ENCODE peak calls at places on chromosomes 3 and 15, in five cellular contexts. One of them, this sample, is unnamed.

GRCh38 chr15:83919319-83919830 is 265.5 kb downstream of the ADAMTSL3 start:
- DNase-seq in H54: no peak
- DNase-seq in activated naive CD8-positive, alpha-beta T cell treated with anti-CD3 and anti-CD28 coated beads for 36 hours: peak
- DNase-seq in pancreas: no peak
- DNase-seq in occipital lobe: no peak
- DNase-seq in this sample: no peak

GRCh38 chr3:126258670-126259069 is 78.3 kb upstream of the ALDH1L1 start:
- DNase-seq in pancreas: no peak
- DNase-seq in activated naive CD8-positive, alpha-beta T cell treated with anti-CD3 and anti-CD28 coated beads for 36 hours: no peak
- DNase-seq in occipital lobe: no peak
- DNase-seq in H54: peak
- DNase-seq in this sample: no peak

GRCh38 chr15:65006876-65007275 is 17.2 kb upstream of the SPG21 start:
- DNase-seq in occipital lobe: no peak
- DNase-seq in pancreas: no peak
- DNase-seq in H54: no peak
- DNase-seq in activated naive CD8-positive, alpha-beta T cell treated with anti-CD3 and anti-CD28 coated beads for 36 hours: no peak
- DNase-seq in this sample: no peak

GRCh38 chr3:23601020-23601822 is 204.5 kb upstream of the UBE2E1 start:
- DNase-seq in pancreas: no peak
- DNase-seq in H54: no peak
- DNase-seq in activated naive CD8-positive, alpha-beta T cell treated with anti-CD3 and anti-CD28 coated beads for 36 hours: no peak
- DNase-seq in occipital lobe: no peak
- DNase-seq in this sample: no peak

GRCh38 chr3:142270407-142270806 is 45.0 kb upstream of the GK5 start:
- DNase-seq in H54: no peak
- DNase-seq in pancreas: no peak
- DNase-seq in occipital lobe: no peak
- DNase-seq in activated naive CD8-positive, alpha-beta T cell treated with anti-CD3 and anti-CD28 coated beads for 36 hours: no peak
- DNase-seq in this sample: no peak

GRCh38 chr3:19947549-19948071 is 713 bp downstream of the RAB5A start:
- DNase-seq in activated naive CD8-positive, alpha-beta T cell treated with anti-CD3 and anti-CD28 coated beads for 36 hours: peak
- DNase-seq in occipital lobe: peak
- DNase-seq in H54: peak
- DNase-seq in pancreas: peak
- DNase-seq in this sample: peak

GRCh38 chr15:40930430-40931299 is 1.5 kb downstream of the DLL4 start:
- DNase-seq in H54: no peak
- DNase-seq in pancreas: peak
- DNase-seq in activated naive CD8-positive, alpha-beta T cell treated with anti-CD3 and anti-CD28 coated beads for 36 hours: peak
- DNase-seq in occipital lobe: no peak
- DNase-seq in this sample: no peak

GRCh38 chr15:53625260-53625659 is 134.2 kb downstream of the WDR72 start:
- DNase-seq in occipital lobe: no peak
- DNase-seq in H54: no peak
- DNase-seq in activated naive CD8-positive, alpha-beta T cell treated with anti-CD3 and anti-CD28 coated beads for 36 hours: no peak
- DNase-seq in pancreas: no peak
- DNase-seq in this sample: no peak

GRCh38 chr3:184688251-184688851 is 23.5 kb downstream of the MAGEF1 start:
- DNase-seq in H54: peak
- DNase-seq in pancreas: no peak
- DNase-seq in occipital lobe: no peak
- DNase-seq in activated naive CD8-positive, alpha-beta T cell treated with anti-CD3 and anti-CD28 coated beads for 36 hours: no peak
- DNase-seq in this sample: no peak

GRCh38 chr3:29324180-29324651 is 43.3 kb downstream of the RBMS3 start:
- DNase-seq in occipital lobe: no peak
- DNase-seq in activated naive CD8-positive, alpha-beta T cell treated with anti-CD3 and anti-CD28 coated beads for 36 hours: no peak
- DNase-seq in pancreas: peak
- DNase-seq in H54: no peak
- DNase-seq in this sample: peak

GRCh38 chr3:32421185-32421584 is 29.5 kb downstream of the CMTM7 start:
- DNase-seq in activated naive CD8-positive, alpha-beta T cell treated with anti-CD3 and anti-CD28 coated beads for 36 hours: no peak
- DNase-seq in pancreas: no peak
- DNase-seq in occipital lobe: no peak
- DNase-seq in H54: no peak
- DNase-seq in this sample: no peak

This sample was measured in stomach.